ENCODE peak calls at places on chromosomes 12 and 14, in nine cellular contexts. One of them, this sample, is unnamed.

GRCh38 chr12:121776190-121777098 is 17.0 kb downstream of the RHOF start:
- DNase-seq in astrocyte of the spinal cord: peak
- DNase-seq in keratinocyte: no peak
- DNase-seq in psoas muscle: peak
- DNase-seq in mesendoderm: peak
- DNase-seq in stomach: peak
- DNase-seq in fibroblast of lung: no peak
- DNase-seq in right atrium auricular region: peak
- DNase-seq in uterus: peak
- DNase-seq in this sample: no peak

GRCh38 chr14:75242546-75243273 is 35.9 kb upstream of the FOS start:
- DNase-seq in astrocyte of the spinal cord: peak
- DNase-seq in keratinocyte: no peak
- DNase-seq in psoas muscle: peak
- DNase-seq in mesendoderm: no peak
- DNase-seq in stomach: no peak
- DNase-seq in fibroblast of lung: peak
- DNase-seq in right atrium auricular region: no peak
- DNase-seq in uterus: no peak
- DNase-seq in this sample: no peak

GRCh38 chr14:25111061-25111601 is 61.2 kb upstream of the STXBP6 start:
- DNase-seq in astrocyte of the spinal cord: peak
- DNase-seq in keratinocyte: no peak
- DNase-seq in psoas muscle: no peak
- DNase-seq in mesendoderm: peak
- DNase-seq in stomach: peak
- DNase-seq in fibroblast of lung: peak
- DNase-seq in right atrium auricular region: peak
- DNase-seq in uterus: no peak
- DNase-seq in this sample: no peak

GRCh38 chr12:21677622-21678277 is 20.1 kb upstream of the LDHB start:
- DNase-seq in astrocyte of the spinal cord: no peak
- DNase-seq in keratinocyte: no peak
- DNase-seq in psoas muscle: no peak
- DNase-seq in mesendoderm: no peak
- DNase-seq in stomach: no peak
- DNase-seq in fibroblast of lung: no peak
- DNase-seq in right atrium auricular region: no peak
- DNase-seq in uterus: no peak
- DNase-seq in this sample: no peak

GRCh38 chr12:9615420-9616135 is 7.9 kb upstream of the KLRB1 start:
- DNase-seq in astrocyte of the spinal cord: no peak
- DNase-seq in keratinocyte: no peak
- DNase-seq in psoas muscle: no peak
- DNase-seq in mesendoderm: no peak
- DNase-seq in stomach: no peak
- DNase-seq in fibroblast of lung: no peak
- DNase-seq in right atrium auricular region: no peak
- DNase-seq in uterus: no peak
- DNase-seq in this sample: no peak

GRCh38 chr12:116881325-116881866 is at the start of gene HRK:
- DNase-seq in astrocyte of the spinal cord: no peak
- DNase-seq in keratinocyte: no peak
- DNase-seq in psoas muscle: no peak
- DNase-seq in mesendoderm: peak
- DNase-seq in stomach: no peak
- DNase-seq in fibroblast of lung: no peak
- DNase-seq in right atrium auricular region: no peak
- DNase-seq in uterus: no peak
- DNase-seq in this sample: no peak

GRCh38 chr12:49059385-49060232 is 985 bp downstream of the KMT2D start:
- DNase-seq in astrocyte of the spinal cord: no peak
- DNase-seq in keratinocyte: no peak
- DNase-seq in psoas muscle: peak
- DNase-seq in mesendoderm: peak
- DNase-seq in stomach: no peak
- DNase-seq in fibroblast of lung: peak
- DNase-seq in right atrium auricular region: no peak
- DNase-seq in uterus: no peak
- DNase-seq in this sample: no peak

GRCh38 chr14:75307700-75308379 is 29.2 kb downstream of the FOS start:
- DNase-seq in astrocyte of the spinal cord: peak
- DNase-seq in keratinocyte: no peak
- DNase-seq in psoas muscle: peak
- DNase-seq in mesendoderm: peak
- DNase-seq in stomach: peak
- DNase-seq in fibroblast of lung: peak
- DNase-seq in right atrium auricular region: peak
- DNase-seq in uterus: peak
- DNase-seq in this sample: peak

GRCh38 chr12:32918890-32919791 is 22.6 kb upstream of the PKP2 start:
- DNase-seq in astrocyte of the spinal cord: peak
- DNase-seq in keratinocyte: no peak
- DNase-seq in psoas muscle: no peak
- DNase-seq in mesendoderm: peak
- DNase-seq in stomach: no peak
- DNase-seq in fibroblast of lung: peak
- DNase-seq in right atrium auricular region: no peak
- DNase-seq in uterus: no peak
- DNase-seq in this sample: no peak

GRCh38 chr12:103807561-103808238 is 33.3 kb downstream of the NT5DC3 start:
- DNase-seq in astrocyte of the spinal cord: no peak
- DNase-seq in keratinocyte: no peak
- DNase-seq in psoas muscle: no peak
- DNase-seq in mesendoderm: no peak
- DNase-seq in stomach: no peak
- DNase-seq in fibroblast of lung: no peak
- DNase-seq in right atrium auricular region: no peak
- DNase-seq in uterus: no peak
- DNase-seq in this sample: no peak

GRCh38 chr12:113271853-113272561 is 50.7 kb downstream of the TPCN1 start:
- DNase-seq in astrocyte of the spinal cord: peak
- DNase-seq in keratinocyte: no peak
- DNase-seq in psoas muscle: peak
- DNase-seq in mesendoderm: peak
- DNase-seq in stomach: peak
- DNase-seq in fibroblast of lung: peak
- DNase-seq in right atrium auricular region: peak
- DNase-seq in uterus: peak
- DNase-seq in this sample: no peak

GRCh38 chr14:54129850-54130640 is 173.4 kb upstream of the BMP4 start:
- DNase-seq in astrocyte of the spinal cord: no peak
- DNase-seq in keratinocyte: no peak
- DNase-seq in psoas muscle: no peak
- DNase-seq in mesendoderm: no peak
- DNase-seq in stomach: no peak
- DNase-seq in fibroblast of lung: peak
- DNase-seq in right atrium auricular region: no peak
- DNase-seq in uterus: no peak
- DNase-seq in this sample: no peak

GRCh38 chr14:51236314-51236713 is 3.7 kb upstream of the TMX1 start:
- DNase-seq in astrocyte of the spinal cord: no peak
- DNase-seq in keratinocyte: no peak
- DNase-seq in psoas muscle: no peak
- DNase-seq in mesendoderm: peak
- DNase-seq in stomach: no peak
- DNase-seq in fibroblast of lung: peak
- DNase-seq in right atrium auricular region: no peak
- DNase-seq in uterus: no peak
- DNase-seq in this sample: no peak

GRCh38 chr12:92394895-92395294 is 249.2 kb upstream of the BTG1 start:
- DNase-seq in astrocyte of the spinal cord: no peak
- DNase-seq in keratinocyte: no peak
- DNase-seq in psoas muscle: no peak
- DNase-seq in mesendoderm: no peak
- DNase-seq in stomach: no peak
- DNase-seq in fibroblast of lung: no peak
- DNase-seq in right atrium auricular region: no peak
- DNase-seq in uterus: no peak
- DNase-seq in this sample: no peak
- H3K4me3 ChIP-seq in astrocyte of the spinal cord: no peak
- H3K4me3 ChIP-seq in keratinocyte: no peak
- H3K4me3 ChIP-seq in psoas muscle: no peak
- H3K4me3 ChIP-seq in mesendoderm: no peak
- H3K4me3 ChIP-seq in stomach: no peak
- H3K4me3 ChIP-seq in fibroblast of lung: no peak
- H3K4me3 ChIP-seq in right atrium auricular region: no peak
- H3K4me3 ChIP-seq in uterus: no peak
- H3K4me3 ChIP-seq in this sample: no peak

DNA sequence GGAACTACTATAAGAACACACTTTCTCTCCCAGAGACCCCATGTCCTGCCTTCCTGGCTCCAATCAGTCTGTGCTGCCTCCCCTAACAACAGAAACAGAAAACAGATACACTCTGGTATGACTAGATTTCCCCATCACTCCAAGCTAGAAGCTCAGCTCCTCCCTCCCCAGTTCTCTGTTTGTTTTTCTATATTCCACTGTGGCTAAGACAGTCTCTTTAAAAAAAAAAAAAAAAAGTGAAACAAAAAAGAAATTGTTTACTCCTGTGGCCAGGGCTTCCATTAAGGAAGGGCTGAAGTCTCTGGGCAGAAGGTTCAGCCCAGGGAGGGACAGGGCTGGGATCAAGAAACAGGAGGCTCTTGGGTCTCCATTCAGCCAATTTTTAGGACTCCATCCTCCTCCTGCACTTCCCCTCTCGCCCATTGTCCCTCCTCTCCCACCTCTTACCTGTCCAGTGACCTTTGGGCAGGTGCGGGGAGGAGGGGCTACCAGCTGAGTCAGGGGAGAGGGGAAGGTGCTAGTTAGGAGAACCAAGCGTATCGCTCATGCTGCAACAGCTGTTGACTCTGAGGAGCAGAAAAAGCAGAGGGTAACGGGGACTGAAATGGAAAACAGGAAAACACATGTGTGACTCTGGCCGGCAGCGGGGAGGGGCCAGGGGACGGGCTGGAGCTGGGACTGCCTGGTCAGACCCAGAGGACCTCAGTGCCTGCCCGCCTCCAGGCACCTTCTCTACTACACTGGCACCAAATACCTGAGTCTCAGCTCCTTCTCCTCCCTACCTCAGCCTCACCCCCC is 4.2 kb upstream of the SLC7A7 start:
- DNase-seq in astrocyte of the spinal cord: peak
- DNase-seq in keratinocyte: no peak
- DNase-seq in psoas muscle: no peak
- DNase-seq in mesendoderm: peak
- DNase-seq in stomach: peak
- DNase-seq in fibroblast of lung: peak
- DNase-seq in right atrium auricular region: no peak
- DNase-seq in uterus: no peak
- DNase-seq in this sample: no peak
- H3K4me3 ChIP-seq in astrocyte of the spinal cord: no peak
- H3K4me3 ChIP-seq in keratinocyte: no peak
- H3K4me3 ChIP-seq in psoas muscle: peak
- H3K4me3 ChIP-seq in mesendoderm: no peak
- H3K4me3 ChIP-seq in stomach: peak
- H3K4me3 ChIP-seq in fibroblast of lung: peak
- H3K4me3 ChIP-seq in right atrium auricular region: peak
- H3K4me3 ChIP-seq in uterus: peak
- H3K4me3 ChIP-seq in this sample: peak

DNA sequence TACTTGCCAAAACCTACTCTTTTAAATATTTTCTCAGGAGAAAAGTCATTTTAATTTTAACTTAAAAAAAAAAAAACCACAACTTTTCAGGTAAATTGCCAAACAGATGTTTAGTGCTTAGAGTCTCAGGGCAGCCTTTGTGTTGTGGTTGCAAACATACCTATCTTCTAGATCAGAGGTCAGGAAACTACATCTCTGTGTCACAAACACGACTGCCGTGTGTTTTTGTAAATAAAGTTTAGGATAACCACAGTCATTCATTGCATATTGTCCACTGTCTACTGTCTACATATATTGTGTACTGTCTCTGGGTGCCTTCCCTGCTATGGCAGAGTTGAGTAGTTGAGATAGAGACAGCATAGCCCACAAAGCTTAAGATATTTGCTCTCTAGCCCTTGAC is 48.9 kb downstream of the DYRK2 start:
- DNase-seq in astrocyte of the spinal cord: peak
- DNase-seq in keratinocyte: no peak
- DNase-seq in psoas muscle: no peak
- DNase-seq in mesendoderm: no peak
- DNase-seq in stomach: no peak
- DNase-seq in fibroblast of lung: peak
- DNase-seq in right atrium auricular region: no peak
- DNase-seq in uterus: no peak
- DNase-seq in this sample: no peak
- H3K4me3 ChIP-seq in astrocyte of the spinal cord: no peak
- H3K4me3 ChIP-seq in keratinocyte: no peak
- H3K4me3 ChIP-seq in psoas muscle: no peak
- H3K4me3 ChIP-seq in mesendoderm: no peak
- H3K4me3 ChIP-seq in stomach: no peak
- H3K4me3 ChIP-seq in fibroblast of lung: no peak
- H3K4me3 ChIP-seq in right atrium auricular region: no peak
- H3K4me3 ChIP-seq in uterus: no peak
- H3K4me3 ChIP-seq in this sample: no peak

GRCh38 chr14:89415139-89415538 is 1.9 kb downstream of the FOXN3 start:
- DNase-seq in astrocyte of the spinal cord: no peak
- DNase-seq in keratinocyte: no peak
- DNase-seq in psoas muscle: no peak
- DNase-seq in mesendoderm: no peak
- DNase-seq in stomach: no peak
- DNase-seq in fibroblast of lung: no peak
- DNase-seq in right atrium auricular region: no peak
- DNase-seq in uterus: no peak
- DNase-seq in this sample: no peak
- H3K4me3 ChIP-seq in astrocyte of the spinal cord: peak
- H3K4me3 ChIP-seq in keratinocyte: no peak
- H3K4me3 ChIP-seq in psoas muscle: peak
- H3K4me3 ChIP-seq in mesendoderm: no peak
- H3K4me3 ChIP-seq in stomach: peak
- H3K4me3 ChIP-seq in fibroblast of lung: peak
- H3K4me3 ChIP-seq in right atrium auricular region: peak
- H3K4me3 ChIP-seq in uterus: peak
- H3K4me3 ChIP-seq in this sample: peak

GRCh38 chr12:19140381-19141236 is 11.1 kb downstream of the PLEKHA5 start:
- DNase-seq in astrocyte of the spinal cord: no peak
- DNase-seq in keratinocyte: no peak
- DNase-seq in psoas muscle: no peak
- DNase-seq in mesendoderm: no peak
- DNase-seq in stomach: no peak
- DNase-seq in fibroblast of lung: peak
- DNase-seq in right atrium auricular region: no peak
- DNase-seq in uterus: no peak
- DNase-seq in this sample: no peak

GRCh38 chr12:19142499-19142898 is 13.0 kb downstream of the PLEKHA5 start:
- DNase-seq in astrocyte of the spinal cord: no peak
- DNase-seq in keratinocyte: no peak
- DNase-seq in psoas muscle: no peak
- DNase-seq in mesendoderm: no peak
- DNase-seq in stomach: no peak
- DNase-seq in fibroblast of lung: no peak
- DNase-seq in right atrium auricular region: no peak
- DNase-seq in uterus: no peak
- DNase-seq in this sample: no peak

GRCh38 chr12:19148860-19149259 is 19.3 kb downstream of the PLEKHA5 start:
- DNase-seq in astrocyte of the spinal cord: no peak
- DNase-seq in keratinocyte: no peak
- DNase-seq in psoas muscle: no peak
- DNase-seq in mesendoderm: no peak
- DNase-seq in stomach: no peak
- DNase-seq in fibroblast of lung: no peak
- DNase-seq in right atrium auricular region: no peak
- DNase-seq in uterus: no peak
- DNase-seq in this sample: no peak

GRCh38 chr12:19144287-19144686 is 14.8 kb downstream of the PLEKHA5 start:
- DNase-seq in astrocyte of the spinal cord: no peak
- DNase-seq in keratinocyte: no peak
- DNase-seq in psoas muscle: no peak
- DNase-seq in mesendoderm: no peak
- DNase-seq in stomach: no peak
- DNase-seq in fibroblast of lung: no peak
- DNase-seq in right atrium auricular region: no peak
- DNase-seq in uterus: no peak
- DNase-seq in this sample: no peak

GRCh38 chr12:19144985-19145384 is 15.5 kb downstream of the PLEKHA5 start:
- DNase-seq in astrocyte of the spinal cord: no peak
- DNase-seq in keratinocyte: no peak
- DNase-seq in psoas muscle: no peak
- DNase-seq in mesendoderm: no peak
- DNase-seq in stomach: no peak
- DNase-seq in fibroblast of lung: no peak
- DNase-seq in right atrium auricular region: no peak
- DNase-seq in uterus: no peak
- DNase-seq in this sample: no peak
- H3K4me3 ChIP-seq in astrocyte of the spinal cord: no peak
- H3K4me3 ChIP-seq in keratinocyte: no peak
- H3K4me3 ChIP-seq in psoas muscle: no peak
- H3K4me3 ChIP-seq in mesendoderm: no peak
- H3K4me3 ChIP-seq in stomach: no peak
- H3K4me3 ChIP-seq in fibroblast of lung: no peak
- H3K4me3 ChIP-seq in right atrium auricular region: no peak
- H3K4me3 ChIP-seq in uterus: no peak
- H3K4me3 ChIP-seq in this sample: no peak

This sample was measured in GM12864.